ENCODE peak calls at places on chromosomes 1 and 21, in four cellular contexts. J is osteoblast, R is kidney epithelial cell, V is AG09319. A is an unnamed sample.
A peak's percentile ranks its signal among the peaks of the same experiment; 100 is the strongest.

GRCh38 chr1:210262167-210262896 is 29.7 kb downstream of the SERTAD4 start:
- DNase-seq in V (peak; percentile 87), J (peak; percentile 86), R (no peak), A (peak; percentile 46)

GRCh38 chr1:205543351-205544305 is 39.2 kb downstream of the CDK18 start:
- DNase-seq in J (peak; percentile 96), R (peak; percentile 39), V (peak; percentile 44), A (peak; percentile 83)

GRCh38 chr1:167325151-167325550 is 104.5 kb downstream of the POU2F1 start:
- DNase-seq in R (no peak), J (no peak), V (no peak), A (no peak)

GRCh38 chr1:74771913-74772515 is 39.1 kb downstream of the TYW3 start:
- DNase-seq in R (peak; percentile 4), J (no peak), V (peak; percentile 50), A (peak; percentile 47)

GRCh38 chr1:19765623-19766022 is 34.1 kb downstream of the TMCO4 start:
- DNase-seq in J (peak; percentile 98), R (peak; percentile 83), V (peak; percentile 66), A (peak; percentile 93)

GRCh38 chr1:181117648-181118449 is 29.3 kb downstream of the IER5 start:
- DNase-seq in J (peak; percentile 95), V (no peak), R (no peak), A (peak; percentile 82)

GRCh38 chr1:42765832-42766722 is 751 bp downstream of the P3H1 start:
- DNase-seq in J (peak; percentile 90), R (peak; percentile 50), V (peak; percentile 45), A (peak; percentile 77)

GRCh38 chr1:99956755-99957154 is 13.0 kb upstream of the SLC35A3 start:
- DNase-seq in R (no peak), V (peak; percentile 44), J (peak; percentile 53), A (peak; percentile 75)

GRCh38 chr1:171644805-171645483 is 7.5 kb downstream of the MYOC start:
- DNase-seq in V (peak; percentile 65), J (peak; percentile 92), R (peak; percentile 61), A (peak; percentile 84)

GRCh38 chr1:80054129-80054528 is 1047.6 kb upstream of the ADGRL4 start:
- DNase-seq in R (peak; percentile 60), J (no peak), V (peak; percentile 8), A (peak; percentile 31)

GRCh38 chr1:116465845-116466685 is 93.0 kb downstream of the ATP1A1 start:
- DNase-seq in J (no peak), R (no peak), V (no peak), A (no peak)

GRCh38 chr1:77007675-77008074 is 140.4 kb downstream of the ST6GALNAC5 start:
- DNase-seq in V (no peak), R (no peak), J (no peak), A (no peak)

GRCh38 chr1:66985835-66986234 is 61.0 kb downstream of the MIER1 start:
- DNase-seq in V (no peak), R (no peak), J (no peak), A (no peak)

GRCh38 chr1:61851849-61852692 is 109.8 kb downstream of the PATJ start:
- DNase-seq in V (peak; percentile 51), J (no peak), R (peak; percentile 16), A (peak; percentile 73)

GRCh38 chr21:45078877-45079281 is 4.5 kb downstream of the ADARB1 start:
- DNase-seq in J (peak; percentile 94), V (no peak), R (no peak), A (no peak)

GRCh38 chr1:100440075-100440809 is 87.9 kb downstream of the CDC14A start:
- DNase-seq in V (no peak), R (no peak), J (no peak), A (no peak)

GRCh38 chr21:44478124-44478800 is 23.0 kb downstream of the LRRC3 start:
- DNase-seq in V (no peak), R (no peak), J (peak; percentile 62), A (no peak)

GRCh38 chr1:242129103-242129502 is 130.2 kb upstream of the MAP1LC3C start:
- DNase-seq in V (no peak), R (no peak), J (no peak), A (no peak)

GRCh38 chr1:41444246-41444645 is 40.2 kb downstream of the EDN2 start:
- DNase-seq in R (no peak), V (no peak), J (no peak), A (no peak)

GRCh38 chr1:71464016-71464415 is 383.2 kb upstream of the ZRANB2 start:
- DNase-seq in J (peak; percentile 3), V (no peak), R (no peak), A (peak; percentile 32)

GRCh38 chr1:89687254-89687653 is 54.3 kb downstream of the LRRC8C start:
- DNase-seq in R (no peak), J (no peak), V (no peak), A (peak; percentile 41)

GRCh38 chr1:167362638-167363037 is 142.0 kb downstream of the POU2F1 start:
- DNase-seq in V (no peak), R (no peak), J (peak; percentile 68), A (no peak)

GRCh38 chr1:156251527-156251926 is 3.7 kb upstream of the PAQR6 start:
- DNase-seq in V (no peak), J (no peak), R (no peak), A (no peak)

GRCh38 chr1:230869499-230869898 is 1.2 kb upstream of the C1orf198 start:
- DNase-seq in V (no peak), R (no peak), J (peak; percentile 85), A (peak; percentile 61)

GRCh38 chr1:37647281-37647680 is 12.6 kb upstream of the RSPO1 start:
- DNase-seq in R (no peak), V (no peak), J (no peak), A (no peak)

GRCh38 chr21:34844924-34845238 is 176.1 kb downstream of the CLIC6 start:
- DNase-seq in V (no peak), R (no peak), J (no peak), A (no peak)

GRCh38 chr1:184193451-184193850 is 141.9 kb downstream of the TSEN15 start:
- DNase-seq in V (no peak), R (no peak), J (no peak), A (no peak)

GRCh38 chr1:247096112-247096511 is 8.0 kb downstream of the ZNF669 start:
- DNase-seq in V (no peak), R (no peak), J (no peak), A (no peak)

GRCh38 chr1:85581802-85582686 is 1.5 kb downstream of the CCN1 start:
- DNase-seq in R (no peak), J (peak; percentile 92), V (peak; percentile 54), A (peak; percentile 90)

GRCh38 chr1:216095400-216095799 is 327.8 kb downstream of the USH2A start:
- DNase-seq in J (no peak), V (no peak), R (no peak), A (no peak)

GRCh38 chr1:246267896-246268295 is 239.2 kb downstream of the SMYD3 start:
- DNase-seq in J (no peak), V (no peak), R (no peak), A (no peak)

GRCh38 chr1:206705744-206706297 is 21.1 kb downstream of the MAPKAPK2 start:
- DNase-seq in J (no peak), R (no peak), V (no peak), A (no peak)

GRCh38 chr1:58993403-58993802 is 209.6 kb upstream of the JUN start:
- DNase-seq in V (no peak), R (no peak), J (no peak), A (no peak)

GRCh38 chr1:173531069-173531693 is 54.0 kb downstream of the PRDX6 start:
- DNase-seq in R (no peak), V (no peak), J (no peak), A (no peak)

GRCh38 chr1:11052839-11053757 is 6.1 kb upstream of the MASP2 start:
- DNase-seq in R (no peak), V (no peak), J (peak; percentile 87), A (no peak)
- TF ChIP-seq CTCF in R (no peak), V (no peak), J (no peak), A (no peak)

GRCh38 chr21:29125199-29125598 is 5.2 kb upstream of the MAP3K7CL start:
- DNase-seq in V (no peak), R (no peak), J (no peak), A (no peak)
- TF ChIP-seq CTCF in V (no peak), R (no peak), J (no peak), A (no peak)

DNA sequence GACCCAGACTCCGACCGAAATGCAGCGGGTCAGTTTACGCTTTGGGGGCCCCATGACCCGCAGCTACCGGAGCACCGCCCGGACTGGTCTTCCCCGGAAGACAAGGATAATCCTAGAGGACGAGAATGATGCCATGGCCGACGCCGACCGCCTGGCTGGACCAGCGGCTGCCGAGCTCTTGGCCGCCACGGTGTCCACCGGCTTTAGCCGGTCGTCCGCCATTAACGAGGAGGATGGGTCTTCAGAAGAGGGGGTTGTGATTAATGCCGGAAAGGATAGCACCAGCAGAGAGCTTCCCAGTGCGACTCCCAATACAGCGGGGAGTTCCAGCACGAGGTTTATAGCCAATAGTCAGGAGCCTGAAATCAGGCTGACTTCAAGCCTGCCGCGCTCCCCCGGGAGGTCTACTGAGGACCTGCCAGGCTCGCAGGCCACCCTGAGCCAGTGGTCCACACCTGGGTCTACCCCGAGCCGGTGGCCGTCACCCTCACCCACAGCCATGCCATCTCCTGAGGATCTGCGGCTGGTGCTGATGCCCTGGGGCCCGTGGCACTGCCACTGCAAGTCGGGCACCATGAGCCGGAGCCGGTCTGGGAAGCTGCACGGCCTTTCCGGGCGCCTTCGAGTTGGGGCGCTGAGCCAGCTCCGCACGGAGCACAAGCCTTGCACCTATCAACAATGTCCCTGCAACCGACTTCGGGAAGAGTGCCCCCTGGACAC is 534 bp downstream of the C1orf56 start:
- DNase-seq in J (peak; percentile 95), R (no peak), V (no peak), A (peak; percentile 76)
- TF ChIP-seq CTCF in J (no peak), R (peak; percentile 53), V (peak; percentile 51), A (peak; percentile 77)

GRCh38 chr1:159826436-159827101 is at the start of gene SLAMF8:
- DNase-seq in R (no peak), J (no peak), V (no peak), A (no peak)

GRCh38 chr1:159817276-159818041 is 9.2 kb upstream of the SLAMF8 start:
- DNase-seq in V (no peak), J (no peak), R (no peak), A (no peak)

GRCh38 chr1:159823401-159823800 is 3.3 kb upstream of the SLAMF8 start:
- DNase-seq in V (no peak), R (no peak), J (no peak), A (no peak)

GRCh38 chr1:159825564-159825963 is 1.1 kb upstream of the SLAMF8 start:
- DNase-seq in J (no peak), R (no peak), V (no peak), A (no peak)

GRCh38 chr1:159821171-159821867 is 5.4 kb upstream of the SLAMF8 start:
- DNase-seq in V (no peak), R (no peak), J (no peak), A (no peak)
- TF ChIP-seq CTCF in V (no peak), R (no peak), J (no peak), A (peak; percentile 15)

DNA sequence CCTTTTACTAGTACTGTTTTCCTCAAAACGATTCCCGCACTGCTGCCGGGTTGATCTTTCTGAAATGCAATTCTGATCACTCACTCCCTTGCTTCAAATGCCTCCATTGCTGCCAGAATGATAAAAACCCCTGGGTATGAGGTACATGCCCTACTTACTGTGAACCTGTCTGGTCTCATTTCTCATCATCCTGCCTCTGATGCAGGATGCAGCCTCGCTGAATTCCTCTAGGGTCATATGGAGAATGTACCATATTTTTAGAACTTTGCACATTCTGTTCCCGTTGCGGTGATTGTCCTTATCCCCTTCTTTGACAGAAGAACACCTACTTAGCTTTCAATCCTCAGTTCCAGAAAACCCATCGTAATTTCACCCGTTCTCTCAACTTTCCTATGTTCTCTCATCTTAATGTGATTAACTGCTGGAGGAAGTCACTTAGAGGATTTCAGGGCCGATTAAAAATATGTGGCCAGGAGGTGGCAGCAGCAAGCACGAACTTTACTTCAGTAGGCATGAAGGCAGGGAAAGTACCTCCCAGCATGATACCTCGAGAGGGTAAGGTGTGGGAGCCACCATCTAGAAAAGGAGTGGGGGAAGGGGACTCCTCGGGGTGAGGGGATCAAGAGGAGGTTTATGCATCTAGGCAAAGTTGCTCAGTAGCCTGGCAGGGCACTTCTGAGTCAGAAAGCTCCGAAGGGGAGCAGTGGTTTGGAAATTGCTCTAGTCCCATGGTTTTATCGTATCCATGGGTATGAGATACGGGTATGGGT is 361.5 kb upstream of the ZP4 start:
- DNase-seq in V (no peak), R (peak; percentile 21), J (no peak), A (peak; percentile 26)
- TF ChIP-seq CTCF in V (no peak), R (peak; percentile 48), J (peak; percentile 68), A (peak; percentile 83)